ENCODE peak calls at places on chromosomes 6 and 20, in four cellular contexts. V, T, L and N are unnamed samples.

GRCh38 chr6:146850981-146851380 is 252.2 kb downstream of the ADGB start:
- DNase-seq in V (no peak), T (no peak), L (no peak), N (no peak)

GRCh38 chr20:4369798-4370124 is 351.9 kb upstream of the PRND start:
- DNase-seq in V (no peak), L (no peak), T (peak; percentile 44), N (no peak)

GRCh38 chr20:63295422-63295821 is 2.4 kb downstream of the COL20A1 start:
- DNase-seq in L (no peak), T (no peak), V (peak; percentile 10), N (no peak)

GRCh38 chr6:1724616-1725015 is 114.9 kb downstream of the FOXC1 start:
- DNase-seq in L (no peak), T (no peak), V (peak; percentile 83), N (no peak)

GRCh38 chr6:136767583-136768307 is 24.5 kb downstream of the MAP3K5 start:
- DNase-seq in L (no peak), V (no peak), T (peak; percentile 53), N (no peak)

GRCh38 chr6:37399131-37399530 is 33.9 kb upstream of the CMTR1 start:
- DNase-seq in L (no peak), V (no peak), T (no peak), N (no peak)

GRCh38 chr20:34311118-34312023 is 8.2 kb upstream of the AHCY start:
- DNase-seq in T (no peak), L (no peak), V (no peak), N (no peak)

GRCh38 chr6:136230219-136230980 is 19.7 kb downstream of the MTFR2 start:
- DNase-seq in T (peak; percentile 32), V (no peak), L (no peak), N (no peak)

GRCh38 chr20:49424536-49424935 is 57.9 kb downstream of the KCNB1 start:
- DNase-seq in L (no peak), T (no peak), V (no peak), N (no peak)

GRCh38 chr20:10523438-10523837 is 88.3 kb downstream of the SLX4IP start:
- DNase-seq in V (peak; percentile 21), L (no peak), T (no peak), N (no peak)

GRCh38 chr6:158184598-158184997 is 16.4 kb downstream of the GTF2H5 start:
- DNase-seq in L (no peak), T (peak; percentile 45), V (no peak), N (no peak)